ENCODE peak calls at places on chromosomes 4 and X, in five cellular contexts. One of them, this sample, is unnamed.

GRCh38 chr4:118171381-118171780 is 137.1 kb downstream of the NDST3 start:
- DNase-seq in GM12878: no peak
- DNase-seq in H1: no peak
- DNase-seq in K562: no peak
- DNase-seq in HepG2: no peak
- DNase-seq in this sample: no peak

GRCh38 chr4:41435509-41435908 is 102.4 kb upstream of the LIMCH1 start:
- DNase-seq in GM12878: no peak
- DNase-seq in H1: no peak
- DNase-seq in K562: no peak
- DNase-seq in HepG2: no peak
- DNase-seq in this sample: no peak

GRCh38 chr4:168711197-168712120 is 214.6 kb downstream of the PALLD start:
- DNase-seq in GM12878: no peak
- DNase-seq in H1: no peak
- DNase-seq in K562: no peak
- DNase-seq in HepG2: no peak
- DNase-seq in this sample: no peak

GRCh38 chr4:158055668-158056067 is 117.2 kb downstream of the GASK1B start:
- DNase-seq in GM12878: no peak
- DNase-seq in H1: no peak
- DNase-seq in K562: no peak
- DNase-seq in HepG2: no peak
- DNase-seq in this sample: no peak

GRCh38 chr4:42018451-42018850 is 28.1 kb downstream of the SLC30A9 start:
- DNase-seq in GM12878: no peak
- DNase-seq in H1: no peak
- DNase-seq in K562: no peak
- DNase-seq in HepG2: no peak
- DNase-seq in this sample: peak; percentile 44

GRCh38 chr4:73459048-73459421 is 22.5 kb upstream of the AFM start:
- DNase-seq in GM12878: no peak
- DNase-seq in H1: no peak
- DNase-seq in K562: no peak
- DNase-seq in HepG2: no peak
- DNase-seq in this sample: no peak

GRCh38 chrX:44232100-44232499 is 111.4 kb downstream of the EFHC2 start:
- DNase-seq in GM12878: no peak
- DNase-seq in H1: no peak
- DNase-seq in K562: no peak
- DNase-seq in HepG2: no peak
- DNase-seq in this sample: no peak

GRCh38 chr4:77676842-77677241 is 71.2 kb downstream of the CXCL13 start:
- DNase-seq in GM12878: no peak
- DNase-seq in H1: no peak
- DNase-seq in K562: no peak
- DNase-seq in HepG2: no peak
- DNase-seq in this sample: no peak

GRCh38 chr4:148477276-148477675 is 35.1 kb upstream of the NR3C2 start:
- DNase-seq in GM12878: no peak
- DNase-seq in H1: no peak
- DNase-seq in K562: no peak
- DNase-seq in HepG2: no peak
- DNase-seq in this sample: no peak

GRCh38 chr4:40662962-40663604 is 33.4 kb upstream of the RBM47 start:
- DNase-seq in GM12878: peak; percentile 82
- DNase-seq in H1: no peak
- DNase-seq in K562: no peak
- DNase-seq in HepG2: peak; percentile 68
- DNase-seq in this sample: no peak

GRCh38 chrX:37993857-37994619 is 12.3 kb upstream of the SYTL5 start:
- DNase-seq in GM12878: peak; percentile 30
- DNase-seq in H1: peak; percentile 19
- DNase-seq in K562: peak; percentile 17
- DNase-seq in HepG2: peak; percentile 19
- DNase-seq in this sample: no peak

GRCh38 chrX:1576201-1577101 is 15.0 kb upstream of the AKAP17A start:
- DNase-seq in GM12878: no peak
- DNase-seq in H1: no peak
- DNase-seq in K562: no peak
- DNase-seq in HepG2: no peak
- DNase-seq in this sample: no peak

GRCh38 chr4:142700521-142700920 is 145.6 kb downstream of the INPP4B start:
- DNase-seq in GM12878: no peak
- DNase-seq in H1: no peak
- DNase-seq in K562: no peak
- DNase-seq in HepG2: no peak
- DNase-seq in this sample: no peak

GRCh38 chr4:106316773-106317409 is 541 bp downstream of the AIMP1 start:
- DNase-seq in GM12878: no peak
- DNase-seq in H1: no peak
- DNase-seq in K562: peak; percentile 32
- DNase-seq in HepG2: no peak
- DNase-seq in this sample: peak; percentile 12

GRCh38 chr4:153115322-153116100 is 88.7 kb upstream of the TRIM2 start:
- DNase-seq in GM12878: peak; percentile 79
- DNase-seq in H1: no peak
- DNase-seq in K562: no peak
- DNase-seq in HepG2: peak; percentile 11
- DNase-seq in this sample: no peak

GRCh38 chr4:121822796-121823504 is 733 bp downstream of the CCNA2 start:
- DNase-seq in GM12878: no peak
- DNase-seq in H1: no peak
- DNase-seq in K562: peak; percentile 84
- DNase-seq in HepG2: peak; percentile 64
- DNase-seq in this sample: peak; percentile 54

GRCh38 chr4:88244821-88245579 is 39.4 kb downstream of the PPM1K start:
- DNase-seq in GM12878: no peak
- DNase-seq in H1: no peak
- DNase-seq in K562: peak; percentile 3
- DNase-seq in HepG2: no peak
- DNase-seq in this sample: no peak

GRCh38 chr4:95084584-95084983 is 326.8 kb downstream of the BMPR1B start:
- DNase-seq in GM12878: no peak
- DNase-seq in H1: no peak
- DNase-seq in K562: no peak
- DNase-seq in HepG2: no peak
- DNase-seq in this sample: no peak

GRCh38 chr4:14919785-14920184 is 82.5 kb upstream of the CPEB2 start:
- DNase-seq in GM12878: no peak
- DNase-seq in H1: no peak
- DNase-seq in K562: no peak
- DNase-seq in HepG2: no peak
- DNase-seq in this sample: no peak

GRCh38 chr4:57911203-57911602 is 801.0 kb upstream of the IGFBP7 start:
- DNase-seq in GM12878: no peak
- DNase-seq in H1: no peak
- DNase-seq in K562: no peak
- DNase-seq in HepG2: no peak
- DNase-seq in this sample: no peak

GRCh38 chr4:152937535-152938236 is 1.6 kb downstream of the FHDC1 start:
- DNase-seq in GM12878: no peak
- DNase-seq in H1: no peak
- DNase-seq in K562: peak; percentile 75
- DNase-seq in HepG2: no peak
- DNase-seq in this sample: peak; percentile 78

GRCh38 chrX:39011454-39012204 is 210.4 kb downstream of the MID1IP1 start:
- DNase-seq in GM12878: no peak
- DNase-seq in H1: no peak
- DNase-seq in K562: no peak
- DNase-seq in HepG2: no peak
- DNase-seq in this sample: no peak

GRCh38 chrX:83416273-83416672 is 91.8 kb upstream of the POU3F4 start:
- DNase-seq in GM12878: no peak
- DNase-seq in H1: no peak
- DNase-seq in K562: peak; percentile 0
- DNase-seq in HepG2: no peak
- DNase-seq in this sample: peak; percentile 1

GRCh38 chrX:80812176-80812575 is 2.5 kb upstream of the BRWD3 start:
- DNase-seq in GM12878: no peak
- DNase-seq in H1: no peak
- DNase-seq in K562: peak; percentile 12
- DNase-seq in HepG2: peak; percentile 18
- DNase-seq in this sample: peak; percentile 8

GRCh38 chr4:100539706-100540105 is 21.9 kb upstream of the EMCN start:
- DNase-seq in GM12878: no peak
- DNase-seq in H1: no peak
- DNase-seq in K562: no peak
- DNase-seq in HepG2: no peak
- DNase-seq in this sample: no peak

GRCh38 chrX:119753639-119754257 is 4.6 kb upstream of the SOWAHD start:
- DNase-seq in GM12878: no peak
- DNase-seq in H1: no peak
- DNase-seq in K562: peak; percentile 46
- DNase-seq in HepG2: peak; percentile 25
- DNase-seq in this sample: peak; percentile 57

GRCh38 chrX:136115909-136116297 is 31.4 kb upstream of the FHL1 start:
- DNase-seq in GM12878: no peak
- DNase-seq in H1: no peak
- DNase-seq in K562: no peak
- DNase-seq in HepG2: no peak
- DNase-seq in this sample: no peak

GRCh38 chr4:140256335-140256734 is 102.4 kb upstream of the MAML3 start:
- DNase-seq in GM12878: no peak
- DNase-seq in H1: no peak
- DNase-seq in K562: peak; percentile 3
- DNase-seq in HepG2: peak; percentile 38
- DNase-seq in this sample: no peak

GRCh38 chr4:101367201-101367600 is 19.9 kb upstream of the PPP3CA start:
- DNase-seq in GM12878: no peak
- DNase-seq in H1: no peak
- DNase-seq in K562: no peak
- DNase-seq in HepG2: no peak
- DNase-seq in this sample: no peak

GRCh38 chrX:39532761-39533160 is 565.0 kb downstream of the BCOR start:
- DNase-seq in GM12878: no peak
- DNase-seq in H1: no peak
- DNase-seq in K562: no peak
- DNase-seq in HepG2: no peak
- DNase-seq in this sample: no peak

GRCh38 chr4:186839122-186840037 is 115.7 kb upstream of the FAT1 start:
- DNase-seq in GM12878: no peak
- DNase-seq in H1: no peak
- DNase-seq in K562: peak; percentile 62
- DNase-seq in HepG2: no peak
- DNase-seq in this sample: no peak

GRCh38 chrX:115378471-115378870 is 89.0 kb downstream of the LUZP4 start:
- DNase-seq in GM12878: no peak
- DNase-seq in H1: no peak
- DNase-seq in K562: no peak
- DNase-seq in HepG2: no peak
- DNase-seq in this sample: no peak

GRCh38 chr4:39348371-39349265 is 17.5 kb downstream of the RFC1 start:
- DNase-seq in GM12878: no peak
- DNase-seq in H1: no peak
- DNase-seq in K562: peak; percentile 19
- DNase-seq in HepG2: peak; percentile 41
- DNase-seq in this sample: no peak
- TF ChIP-seq JUND in GM12878: no peak
- TF ChIP-seq JUND in H1: no peak
- TF ChIP-seq JUND in K562: peak; percentile 71
- TF ChIP-seq JUND in HepG2: no peak
- TF ChIP-seq JUND in this sample: peak; percentile 75

DNA sequence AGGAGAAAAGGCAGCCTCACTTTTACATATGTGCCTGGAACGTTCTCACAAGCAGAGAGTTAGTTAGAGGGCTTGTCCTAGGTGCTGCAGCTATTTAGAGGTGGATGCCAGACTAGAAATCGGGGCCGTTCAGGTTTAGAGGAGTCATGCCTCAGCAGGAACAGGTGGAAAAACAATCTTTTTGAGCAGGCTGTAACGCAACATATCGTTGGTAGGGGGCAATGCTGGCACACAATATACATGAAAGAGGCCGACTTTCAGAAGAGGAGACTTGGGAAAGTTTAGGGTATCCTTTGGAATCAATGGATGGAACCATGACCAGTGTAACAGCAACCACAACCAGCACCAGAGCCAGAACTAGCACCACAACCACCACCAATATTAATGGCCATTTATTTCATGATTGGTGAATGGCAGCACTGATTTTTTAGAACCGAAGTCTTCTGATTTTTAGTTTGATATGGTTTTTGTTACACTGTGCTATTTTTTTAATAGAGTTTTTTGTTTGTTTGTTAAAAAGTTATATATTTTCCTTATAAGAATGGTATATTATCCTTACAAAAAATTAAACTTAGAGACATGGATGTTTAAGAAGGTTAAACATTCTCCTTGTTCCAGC is 14.9 kb upstream of the PAQR3 start:
- DNase-seq in GM12878: no peak
- DNase-seq in H1: no peak
- DNase-seq in K562: peak; percentile 51
- DNase-seq in HepG2: peak; percentile 9
- DNase-seq in this sample: peak; percentile 18
- TF ChIP-seq CHD2 in GM12878: no peak
- TF ChIP-seq CHD2 in H1: no peak
- TF ChIP-seq CHD2 in K562: no peak
- TF ChIP-seq CHD2 in HepG2: no peak
- TF ChIP-seq CHD2 in this sample: no peak

DNA sequence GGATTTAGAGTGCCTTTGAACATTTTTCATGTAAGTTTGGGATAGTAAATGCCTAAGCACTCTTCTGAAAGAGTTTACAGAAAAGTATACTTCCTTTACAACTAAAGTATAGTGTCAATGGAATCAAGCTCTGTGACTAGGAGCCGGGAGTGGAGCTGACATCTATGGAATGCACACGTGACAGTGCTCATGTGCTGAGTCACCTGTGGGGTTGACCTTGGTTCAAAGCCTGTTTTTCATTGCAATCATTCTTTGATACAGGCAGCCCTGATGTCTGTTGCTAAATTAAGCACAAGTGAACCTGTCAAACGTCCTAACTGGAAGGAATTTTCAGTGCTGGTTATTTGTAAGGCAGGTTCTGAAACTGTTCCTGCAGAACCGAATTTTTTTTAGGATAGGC is 82.5 kb downstream of the GPAT3 start:
- DNase-seq in GM12878: no peak
- DNase-seq in H1: no peak
- DNase-seq in K562: peak; percentile 47
- DNase-seq in HepG2: peak; percentile 87
- DNase-seq in this sample: no peak
- TF ChIP-seq POLR2AphosphoS5 in GM12878: no peak
- TF ChIP-seq POLR2AphosphoS5 in H1: no peak
- TF ChIP-seq POLR2AphosphoS5 in K562: no peak
- TF ChIP-seq POLR2AphosphoS5 in HepG2: no peak
- TF ChIP-seq POLR2AphosphoS5 in this sample: no peak

GRCh38 chr4:165327211-165328100 is at the start of gene MSMO1:
- DNase-seq in GM12878: peak; percentile 96
- DNase-seq in H1: peak; percentile 98
- DNase-seq in K562: peak; percentile 98
- DNase-seq in HepG2: peak; percentile 97
- DNase-seq in this sample: peak; percentile 94

GRCh38 chr4:165326831-165327210 is 648 bp upstream of the MSMO1 start:
- DNase-seq in GM12878: no peak
- DNase-seq in H1: no peak
- DNase-seq in K562: peak; percentile 64
- DNase-seq in HepG2: peak; percentile 57
- DNase-seq in this sample: peak; percentile 41

GRCh38 chr4:165330071-165330470 is 2.6 kb downstream of the MSMO1 start:
- DNase-seq in GM12878: no peak
- DNase-seq in H1: no peak
- DNase-seq in K562: no peak
- DNase-seq in HepG2: no peak
- DNase-seq in this sample: no peak

GRCh38 chr4:165328708-165329107 is 1.2 kb downstream of the MSMO1 start:
- DNase-seq in GM12878: no peak
- DNase-seq in H1: no peak
- DNase-seq in K562: peak; percentile 38
- DNase-seq in HepG2: peak; percentile 64
- DNase-seq in this sample: no peak

GRCh38 chr4:165328101-165328425 is 594 bp downstream of the MSMO1 start:
- DNase-seq in GM12878: no peak
- DNase-seq in H1: no peak
- DNase-seq in K562: no peak
- DNase-seq in HepG2: no peak
- DNase-seq in this sample: peak; percentile 17
- TF ChIP-seq JUND in GM12878: no peak
- TF ChIP-seq JUND in H1: no peak
- TF ChIP-seq JUND in K562: no peak
- TF ChIP-seq JUND in HepG2: no peak
- TF ChIP-seq JUND in this sample: no peak